ENCODE peak calls at places on chromosomes 13 and 19, in four cellular contexts. One of them, this sample, is unnamed.

GRCh38 chr19:58218899-58219298 is 9.8 kb upstream of the ZNF544 start:
- DNase-seq in GM03348: no peak
- DNase-seq in stimulated activated CD4-positive, alpha-beta T cell treated with anti-CD3 and anti-CD28 coated beads, Interleukin-4, amount 100 ng/mL, for 24 hours: peak; percentile 29
- DNase-seq in COLO829: no peak
- DNase-seq in this sample: no peak

GRCh38 chr13:91144054-91144453 is 203.4 kb upstream of the MIR17HG start:
- DNase-seq in GM03348: no peak
- DNase-seq in stimulated activated CD4-positive, alpha-beta T cell treated with anti-CD3 and anti-CD28 coated beads, Interleukin-4, amount 100 ng/mL, for 24 hours: no peak
- DNase-seq in COLO829: no peak
- DNase-seq in this sample: no peak

GRCh38 chr13:86052141-86052540 is 252.9 kb upstream of the SLITRK6 start:
- DNase-seq in GM03348: no peak
- DNase-seq in stimulated activated CD4-positive, alpha-beta T cell treated with anti-CD3 and anti-CD28 coated beads, Interleukin-4, amount 100 ng/mL, for 24 hours: no peak
- DNase-seq in COLO829: no peak
- DNase-seq in this sample: no peak

GRCh38 chr13:107678075-107678689 is 537.2 kb downstream of the LIG4 start:
- DNase-seq in GM03348: no peak
- DNase-seq in stimulated activated CD4-positive, alpha-beta T cell treated with anti-CD3 and anti-CD28 coated beads, Interleukin-4, amount 100 ng/mL, for 24 hours: no peak
- DNase-seq in COLO829: peak; percentile 6
- DNase-seq in this sample: peak; percentile 6

GRCh38 chr13:44259045-44260042 is 114.3 kb upstream of the SERP2 start:
- DNase-seq in GM03348: no peak
- DNase-seq in stimulated activated CD4-positive, alpha-beta T cell treated with anti-CD3 and anti-CD28 coated beads, Interleukin-4, amount 100 ng/mL, for 24 hours: peak; percentile 85
- DNase-seq in COLO829: no peak
- DNase-seq in this sample: peak; percentile 91

GRCh38 chr13:20441879-20442278 is 83.8 kb downstream of the CRYL1 start:
- DNase-seq in GM03348: peak; percentile 31
- DNase-seq in stimulated activated CD4-positive, alpha-beta T cell treated with anti-CD3 and anti-CD28 coated beads, Interleukin-4, amount 100 ng/mL, for 24 hours: no peak
- DNase-seq in COLO829: peak; percentile 98
- DNase-seq in this sample: no peak

GRCh38 chr19:34171539-34171876 is 796 bp upstream of the LSM14A start:
- DNase-seq in GM03348: peak; percentile 71
- DNase-seq in stimulated activated CD4-positive, alpha-beta T cell treated with anti-CD3 and anti-CD28 coated beads, Interleukin-4, amount 100 ng/mL, for 24 hours: peak; percentile 74
- DNase-seq in COLO829: no peak
- DNase-seq in this sample: peak; percentile 79

GRCh38 chr19:18736415-18737336 is 53.2 kb downstream of the CRTC1 start:
- DNase-seq in GM03348: no peak
- DNase-seq in stimulated activated CD4-positive, alpha-beta T cell treated with anti-CD3 and anti-CD28 coated beads, Interleukin-4, amount 100 ng/mL, for 24 hours: no peak
- DNase-seq in COLO829: no peak
- DNase-seq in this sample: no peak

This sample was measured in mesenchymal stem cell.